ENCODE peak calls at places on chromosome 2, in five cellular contexts. Q is GM23338, E is HFF-Myc, Z is right lobe of liver, N is fibroblast of lung. P is an unnamed sample.

GRCh38 chr2:17543848-17544645 is 3.6 kb downstream of the VSNL1 start:
- DNase-seq in Q (peak; percentile 91), E (no peak), Z (no peak), N (peak; percentile 71), P (no peak)

GRCh38 chr2:30108192-30108591 is 38.6 kb upstream of the YPEL5 start:
- DNase-seq in Q (no peak), E (no peak), Z (no peak), N (no peak), P (no peak)

GRCh38 chr2:174985624-174986023 is 19.6 kb downstream of the CHN1 start:
- DNase-seq in Q (no peak), E (no peak), Z (no peak), N (peak; percentile 36), P (no peak)

GRCh38 chr2:160492401-160493226 is 993 bp downstream of the RBMS1 start:
- DNase-seq in Q (peak; percentile 93), E (no peak), Z (peak; percentile 76), N (peak; percentile 79), P (no peak)

GRCh38 chr2:46841621-46842020 is 74.0 kb downstream of the MCFD2 start:
- DNase-seq in Q (no peak), E (no peak), Z (peak; percentile 18), N (no peak), P (no peak)

GRCh38 chr2:148338544-148338943 is 306.0 kb upstream of the EPC2 start:
- DNase-seq in Q (no peak), E (peak; percentile 14), Z (no peak), N (peak; percentile 63), P (no peak)

GRCh38 chr2:108621087-108621559 is 86.9 kb downstream of the LIMS1 start:
- DNase-seq in Q (peak; percentile 70), E (no peak), Z (no peak), N (peak; percentile 76), P (peak; percentile 67)

GRCh38 chr2:168705534-168706470 is 96.6 kb upstream of the NOSTRIN start:
- DNase-seq in Q (peak; percentile 68), E (no peak), Z (no peak), N (peak; percentile 13), P (no peak)

GRCh38 chr2:158300394-158300793 is 156.2 kb downstream of the CCDC148 start:
- DNase-seq in Q (no peak), E (no peak), Z (no peak), N (no peak), P (no peak)

GRCh38 chr2:184611221-184612085 is 13.1 kb downstream of the ZNF804A start:
- DNase-seq in Q (peak; percentile 49), E (no peak), Z (no peak), N (peak; percentile 27), P (no peak)
- TF ChIP-seq CTCF in Q (no peak), E (peak; percentile 14), Z (peak; percentile 24), N (peak; percentile 36), P (peak; percentile 81)

DNA sequence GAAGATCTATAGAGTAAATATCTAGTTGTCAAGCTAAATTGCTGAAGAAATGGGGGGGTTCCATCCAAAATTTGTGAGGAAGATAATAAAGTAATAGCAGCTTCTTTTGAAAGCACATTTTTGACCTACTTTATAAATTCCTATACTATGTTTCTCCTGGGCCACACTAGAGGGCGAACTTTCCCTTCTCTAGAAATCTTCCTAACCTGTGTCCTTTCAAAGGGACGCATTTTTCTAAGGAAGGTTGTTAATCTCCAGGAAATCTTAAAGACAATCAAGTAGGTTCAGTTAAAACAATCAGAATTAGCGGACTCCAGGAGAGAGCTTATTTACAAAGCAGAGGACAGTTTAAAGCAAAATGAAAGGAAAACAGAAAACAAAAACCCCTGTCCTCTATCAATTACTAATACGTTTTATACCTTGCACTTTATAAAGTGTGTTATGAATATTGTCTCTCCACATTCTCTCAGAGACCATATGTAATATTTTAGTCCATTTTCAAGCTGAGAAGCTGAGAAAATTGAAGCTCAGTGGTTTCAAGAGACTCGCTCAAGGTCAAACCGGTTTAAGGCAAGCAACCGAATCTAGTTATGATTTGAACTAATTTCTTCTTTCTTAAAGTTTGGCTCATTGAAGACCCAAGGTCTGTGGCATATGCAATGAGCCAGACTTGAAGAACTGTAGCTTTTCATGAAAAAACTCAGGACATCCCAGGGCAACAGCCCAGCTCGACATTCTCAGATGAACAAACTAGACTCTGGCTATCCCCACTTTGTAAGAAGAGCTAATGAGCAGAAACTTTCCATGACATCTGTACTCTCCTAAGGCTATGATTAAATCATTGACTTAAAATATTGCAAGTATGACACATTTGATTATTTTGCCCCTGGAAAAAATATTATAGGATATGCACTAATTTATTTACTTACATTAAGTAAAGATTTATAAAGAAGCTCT is 273.6 kb downstream of the PAX3 start:
- DNase-seq in Q (peak; percentile 84), E (peak; percentile 21), Z (no peak), N (peak; percentile 53), P (no peak)
- TF ChIP-seq CTCF in Q (peak; percentile 75), E (peak; percentile 62), Z (peak; percentile 31), N (peak; percentile 83), P (peak; percentile 23)

GRCh38 chr2:20444993-20445910 is 1.6 kb upstream of the RHOB start:
- DNase-seq in Q (peak; percentile 39), E (no peak), Z (no peak), N (no peak), P (no peak)

GRCh38 chr2:20440001-20440560 is 6.8 kb upstream of the RHOB start:
- DNase-seq in Q (no peak), E (no peak), Z (no peak), N (no peak), P (no peak)

GRCh38 chr2:20446280-20446916 is 476 bp upstream of the RHOB start:
- DNase-seq in Q (peak; percentile 41), E (no peak), Z (peak; percentile 52), N (no peak), P (no peak)

GRCh38 chr2:20444113-20444992 is 2.5 kb upstream of the RHOB start:
- DNase-seq in Q (peak; percentile 65), E (no peak), Z (no peak), N (no peak), P (no peak)

GRCh38 chr2:20443276-20443920 is 3.5 kb upstream of the RHOB start:
- DNase-seq in Q (peak; percentile 67), E (no peak), Z (peak; percentile 56), N (no peak), P (no peak)
- TF ChIP-seq CTCF in Q (peak; percentile 53), E (peak; percentile 33), Z (peak; percentile 48), N (peak; percentile 43), P (peak; percentile 51)

GRCh38 chr2:82340578-82341053 is 2036.1 kb upstream of the LRRTM1 start:
- DNase-seq in Q (no peak), E (no peak), Z (no peak), N (no peak), P (no peak)

GRCh38 chr2:82345910-82346309 is 2041.4 kb upstream of the LRRTM1 start:
- DNase-seq in Q (no peak), E (no peak), Z (no peak), N (no peak), P (no peak)

GRCh38 chr2:82339805-82340204 is 2035.3 kb upstream of the LRRTM1 start:
- DNase-seq in Q (no peak), E (no peak), Z (no peak), N (no peak), P (no peak)

GRCh38 chr2:82342351-82342750 is 2037.8 kb upstream of the LRRTM1 start:
- DNase-seq in Q (no peak), E (no peak), Z (no peak), N (no peak), P (no peak)

DNA sequence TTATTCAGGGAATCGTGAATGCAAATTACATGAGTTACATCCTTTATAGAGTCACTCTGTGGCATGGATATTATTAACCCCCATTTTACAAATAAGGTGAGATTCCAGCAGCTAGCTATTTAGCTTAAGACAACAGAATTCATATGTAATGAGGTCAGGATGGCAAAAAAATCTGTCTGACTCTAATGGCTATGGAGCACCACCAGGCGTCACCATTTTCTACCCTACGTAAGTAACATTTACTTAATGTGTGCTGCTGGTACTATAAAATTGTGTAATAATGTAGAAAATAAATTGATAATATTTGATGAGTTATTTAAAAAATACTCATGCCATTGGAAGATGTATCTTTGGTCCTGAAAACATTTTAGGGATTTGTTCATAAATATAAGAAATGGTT is 2040.1 kb upstream of the LRRTM1 start:
- DNase-seq in Q (peak; percentile 71), E (no peak), Z (no peak), N (no peak), P (no peak)
- TF ChIP-seq CTCF in Q (peak; percentile 58), E (no peak), Z (no peak), N (peak; percentile 7), P (no peak)